ENCODE peak calls at places on chromosomes 11 and 22, in eight cellular contexts. One of them, this sample, is unnamed.

GRCh38 chr11:72456651-72457050 is 22.3 kb upstream of the CLPB start:
- DNase-seq in ovary: no peak
- DNase-seq in Caco-2: no peak
- DNase-seq in HCT116: no peak
- DNase-seq in kidney: no peak
- DNase-seq in fibroblast of mammary gland: no peak
- DNase-seq in stomach: no peak
- DNase-seq in fibroblast of pulmonary artery: no peak
- DNase-seq in this sample: no peak

GRCh38 chr22:43203471-43203981 is 16.6 kb upstream of the TTLL12 start:
- DNase-seq in Caco-2: no peak
- DNase-seq in kidney: peak; percentile 68
- DNase-seq in fibroblast of pulmonary artery: peak; percentile 10
- DNase-seq in stomach: no peak
- DNase-seq in ovary: no peak
- DNase-seq in HCT116: no peak
- DNase-seq in fibroblast of mammary gland: no peak
- DNase-seq in this sample: no peak

GRCh38 chr11:32448232-32448631 is 12.9 kb upstream of the WT1 start:
- DNase-seq in fibroblast of pulmonary artery: peak; percentile 69
- DNase-seq in kidney: no peak
- DNase-seq in stomach: peak; percentile 16
- DNase-seq in Caco-2: peak; percentile 56
- DNase-seq in ovary: no peak
- DNase-seq in HCT116: peak; percentile 43
- DNase-seq in fibroblast of mammary gland: peak; percentile 14
- DNase-seq in this sample: no peak

GRCh38 chr22:47152938-47153337 is 390.5 kb downstream of the TBC1D22A start:
- DNase-seq in fibroblast of pulmonary artery: peak; percentile 31
- DNase-seq in kidney: no peak
- DNase-seq in ovary: no peak
- DNase-seq in fibroblast of mammary gland: peak; percentile 37
- DNase-seq in Caco-2: no peak
- DNase-seq in HCT116: no peak
- DNase-seq in stomach: no peak
- DNase-seq in this sample: no peak

GRCh38 chr11:123544631-123545375 is 109.6 kb downstream of the SCN3B start:
- DNase-seq in fibroblast of mammary gland: no peak
- DNase-seq in Caco-2: no peak
- DNase-seq in HCT116: no peak
- DNase-seq in kidney: no peak
- DNase-seq in ovary: no peak
- DNase-seq in fibroblast of pulmonary artery: no peak
- DNase-seq in stomach: no peak
- DNase-seq in this sample: no peak

GRCh38 chr11:116217006-116217405 is 555.8 kb downstream of the BUD13 start:
- DNase-seq in HCT116: peak; percentile 27
- DNase-seq in Caco-2: peak; percentile 73
- DNase-seq in ovary: no peak
- DNase-seq in fibroblast of pulmonary artery: peak; percentile 64
- DNase-seq in stomach: no peak
- DNase-seq in fibroblast of mammary gland: peak; percentile 39
- DNase-seq in kidney: no peak
- DNase-seq in this sample: peak; percentile 43

GRCh38 chr11:76803023-76803422 is 19.9 kb downstream of the TSKU start:
- DNase-seq in Caco-2: no peak
- DNase-seq in stomach: no peak
- DNase-seq in ovary: no peak
- DNase-seq in fibroblast of pulmonary artery: peak; percentile 67
- DNase-seq in fibroblast of mammary gland: peak; percentile 68
- DNase-seq in kidney: no peak
- DNase-seq in HCT116: no peak
- DNase-seq in this sample: peak; percentile 65

GRCh38 chr11:6152126-6152525 is 18.0 kb downstream of the OR52B2 start:
- DNase-seq in ovary: no peak
- DNase-seq in Caco-2: no peak
- DNase-seq in stomach: no peak
- DNase-seq in HCT116: no peak
- DNase-seq in fibroblast of pulmonary artery: no peak
- DNase-seq in fibroblast of mammary gland: no peak
- DNase-seq in kidney: no peak
- DNase-seq in this sample: no peak

GRCh38 chr22:44151661-44152060 is 29.1 kb upstream of the PARVG start:
- DNase-seq in stomach: no peak
- DNase-seq in HCT116: no peak
- DNase-seq in fibroblast of mammary gland: peak; percentile 74
- DNase-seq in Caco-2: no peak
- DNase-seq in kidney: no peak
- DNase-seq in ovary: peak; percentile 50
- DNase-seq in fibroblast of pulmonary artery: peak; percentile 86
- DNase-seq in this sample: peak; percentile 82

GRCh38 chr22:38710352-38710751 is 4.6 kb downstream of the GTPBP1 start:
- DNase-seq in kidney: no peak
- DNase-seq in fibroblast of mammary gland: no peak
- DNase-seq in HCT116: no peak
- DNase-seq in stomach: no peak
- DNase-seq in Caco-2: no peak
- DNase-seq in ovary: no peak
- DNase-seq in fibroblast of pulmonary artery: no peak
- DNase-seq in this sample: no peak

GRCh38 chr22:46878549-46878948 is 116.1 kb downstream of the TBC1D22A start:
- DNase-seq in ovary: no peak
- DNase-seq in kidney: no peak
- DNase-seq in fibroblast of pulmonary artery: no peak
- DNase-seq in HCT116: no peak
- DNase-seq in fibroblast of mammary gland: peak; percentile 58
- DNase-seq in Caco-2: no peak
- DNase-seq in stomach: no peak
- DNase-seq in this sample: no peak

GRCh38 chr22:45895436-45896152 is 81.4 kb downstream of the WNT7B start:
- DNase-seq in stomach: no peak
- DNase-seq in fibroblast of mammary gland: no peak
- DNase-seq in Caco-2: no peak
- DNase-seq in ovary: no peak
- DNase-seq in fibroblast of pulmonary artery: no peak
- DNase-seq in HCT116: no peak
- DNase-seq in kidney: peak; percentile 63
- DNase-seq in this sample: no peak

GRCh38 chr11:117185739-117186430 is 7.3 kb downstream of the SIDT2 start:
- DNase-seq in ovary: no peak
- DNase-seq in HCT116: no peak
- DNase-seq in stomach: peak; percentile 14
- DNase-seq in kidney: peak; percentile 30
- DNase-seq in Caco-2: no peak
- DNase-seq in fibroblast of mammary gland: no peak
- DNase-seq in fibroblast of pulmonary artery: no peak
- DNase-seq in this sample: no peak

GRCh38 chr11:114321621-114322257 is 25.5 kb downstream of the NNMT start:
- DNase-seq in HCT116: no peak
- DNase-seq in ovary: no peak
- DNase-seq in kidney: peak; percentile 88
- DNase-seq in Caco-2: no peak
- DNase-seq in stomach: no peak
- DNase-seq in fibroblast of mammary gland: peak; percentile 95
- DNase-seq in fibroblast of pulmonary artery: peak; percentile 67
- DNase-seq in this sample: peak; percentile 95

GRCh38 chr22:25125693-25126357 is 73.8 kb upstream of the CRYBB3 start:
- DNase-seq in HCT116: no peak
- DNase-seq in kidney: no peak
- DNase-seq in fibroblast of pulmonary artery: no peak
- DNase-seq in ovary: no peak
- DNase-seq in fibroblast of mammary gland: no peak
- DNase-seq in stomach: no peak
- DNase-seq in Caco-2: no peak
- DNase-seq in this sample: no peak

GRCh38 chr11:64998690-64999431 is 2.1 kb upstream of the BATF2 start:
- DNase-seq in HCT116: no peak
- DNase-seq in stomach: no peak
- DNase-seq in kidney: no peak
- DNase-seq in ovary: no peak
- DNase-seq in fibroblast of mammary gland: no peak
- DNase-seq in Caco-2: peak; percentile 71
- DNase-seq in fibroblast of pulmonary artery: no peak
- DNase-seq in this sample: no peak

GRCh38 chr22:33875316-33875715 is 45.0 kb downstream of the LARGE1 start:
- DNase-seq in Caco-2: no peak
- DNase-seq in stomach: no peak
- DNase-seq in kidney: no peak
- DNase-seq in ovary: no peak
- DNase-seq in fibroblast of mammary gland: no peak
- DNase-seq in HCT116: no peak
- DNase-seq in fibroblast of pulmonary artery: no peak
- DNase-seq in this sample: no peak

GRCh38 chr11:76410771-76411423 is 29.8 kb downstream of the GVQW3 start:
- DNase-seq in kidney: peak; percentile 69
- DNase-seq in stomach: no peak
- DNase-seq in ovary: no peak
- DNase-seq in fibroblast of pulmonary artery: no peak
- DNase-seq in HCT116: no peak
- DNase-seq in Caco-2: no peak
- DNase-seq in fibroblast of mammary gland: peak; percentile 36
- DNase-seq in this sample: no peak

GRCh38 chr11:122317337-122317736 is 201.3 kb upstream of the BLID start:
- DNase-seq in fibroblast of pulmonary artery: peak; percentile 28
- DNase-seq in ovary: no peak
- DNase-seq in HCT116: no peak
- DNase-seq in stomach: no peak
- DNase-seq in kidney: no peak
- DNase-seq in fibroblast of mammary gland: no peak
- DNase-seq in Caco-2: no peak
- DNase-seq in this sample: peak; percentile 92

GRCh38 chr22:30432520-30432919 is 7.0 kb downstream of the MTFP1 start:
- DNase-seq in fibroblast of pulmonary artery: no peak
- DNase-seq in stomach: no peak
- DNase-seq in fibroblast of mammary gland: no peak
- DNase-seq in HCT116: no peak
- DNase-seq in ovary: no peak
- DNase-seq in Caco-2: no peak
- DNase-seq in kidney: peak; percentile 18
- DNase-seq in this sample: no peak

GRCh38 chr22:30432096-30432495 is 6.5 kb downstream of the MTFP1 start:
- DNase-seq in Caco-2: no peak
- DNase-seq in ovary: no peak
- DNase-seq in fibroblast of pulmonary artery: no peak
- DNase-seq in stomach: no peak
- DNase-seq in kidney: peak; percentile 26
- DNase-seq in HCT116: no peak
- DNase-seq in fibroblast of mammary gland: no peak
- DNase-seq in this sample: no peak

GRCh38 chr22:30429887-30430286 is 4.3 kb downstream of the MTFP1 start:
- DNase-seq in stomach: no peak
- DNase-seq in ovary: no peak
- DNase-seq in kidney: peak; percentile 29
- DNase-seq in HCT116: no peak
- DNase-seq in Caco-2: no peak
- DNase-seq in fibroblast of pulmonary artery: no peak
- DNase-seq in fibroblast of mammary gland: no peak
- DNase-seq in this sample: no peak

GRCh38 chr22:30433227-30433626 is 7.7 kb downstream of the MTFP1 start:
- DNase-seq in Caco-2: no peak
- DNase-seq in fibroblast of pulmonary artery: no peak
- DNase-seq in HCT116: no peak
- DNase-seq in kidney: no peak
- DNase-seq in stomach: no peak
- DNase-seq in ovary: no peak
- DNase-seq in fibroblast of mammary gland: no peak
- DNase-seq in this sample: no peak

GRCh38 chr22:30430933-30431332 is 5.4 kb downstream of the MTFP1 start:
- DNase-seq in fibroblast of pulmonary artery: no peak
- DNase-seq in kidney: peak; percentile 39
- DNase-seq in stomach: no peak
- DNase-seq in fibroblast of mammary gland: no peak
- DNase-seq in HCT116: no peak
- DNase-seq in ovary: no peak
- DNase-seq in Caco-2: no peak
- DNase-seq in this sample: no peak
- TF ChIP-seq CTCF in fibroblast of pulmonary artery: no peak
- TF ChIP-seq CTCF in kidney: no peak
- TF ChIP-seq CTCF in stomach: no peak
- TF ChIP-seq CTCF in fibroblast of mammary gland: no peak
- TF ChIP-seq CTCF in HCT116: no peak
- TF ChIP-seq CTCF in ovary: no peak
- TF ChIP-seq CTCF in Caco-2: no peak
- TF ChIP-seq CTCF in this sample: no peak

DNA sequence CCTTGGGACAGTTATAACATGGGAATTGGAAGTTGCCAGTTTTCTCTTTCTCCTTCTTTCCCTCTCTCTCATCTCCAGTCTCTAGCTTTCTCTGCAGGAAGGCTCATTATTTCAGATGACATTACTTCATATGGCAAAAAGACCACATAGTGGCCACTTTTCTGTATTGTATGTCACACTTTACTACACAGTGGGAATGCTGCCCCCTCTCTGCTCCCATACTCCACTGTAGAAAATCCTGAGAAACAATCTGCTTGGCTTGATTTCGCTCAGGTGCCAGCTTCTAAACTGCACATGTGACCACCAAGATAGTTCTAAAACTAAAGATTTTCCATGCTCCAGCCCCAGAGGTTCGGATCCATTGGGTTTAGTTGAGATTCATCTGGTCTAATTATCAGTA is 860.7 kb upstream of the CCDC90B start:
- DNase-seq in stomach: no peak
- DNase-seq in kidney: no peak
- DNase-seq in HCT116: no peak
- DNase-seq in Caco-2: no peak
- DNase-seq in ovary: no peak
- DNase-seq in fibroblast of pulmonary artery: no peak
- DNase-seq in fibroblast of mammary gland: no peak
- DNase-seq in this sample: no peak
- H3K4me3 ChIP-seq in stomach: no peak overlapping the region
- H3K4me3 ChIP-seq in kidney: no peak overlapping the region
- H3K4me3 ChIP-seq in HCT116: no peak overlapping the region
- H3K4me3 ChIP-seq in Caco-2: no peak overlapping the region
- H3K4me3 ChIP-seq in ovary: no peak overlapping the region
- H3K4me3 ChIP-seq in fibroblast of pulmonary artery: no peak overlapping the region
- H3K4me3 ChIP-seq in fibroblast of mammary gland: no peak overlapping the region
- H3K4me3 ChIP-seq in this sample: no peak overlapping the region

GRCh38 chr11:16793009-16793408 is 54.6 kb downstream of the C11orf58 start:
- DNase-seq in fibroblast of pulmonary artery: no peak
- DNase-seq in stomach: no peak
- DNase-seq in HCT116: no peak
- DNase-seq in Caco-2: no peak
- DNase-seq in fibroblast of mammary gland: no peak
- DNase-seq in ovary: no peak
- DNase-seq in kidney: no peak
- DNase-seq in this sample: no peak
- TF ChIP-seq CTCF in fibroblast of pulmonary artery: no peak
- TF ChIP-seq CTCF in stomach: no peak
- TF ChIP-seq CTCF in HCT116: no peak
- TF ChIP-seq CTCF in Caco-2: no peak
- TF ChIP-seq CTCF in fibroblast of mammary gland: no peak
- TF ChIP-seq CTCF in ovary: no peak
- TF ChIP-seq CTCF in kidney: no peak
- TF ChIP-seq CTCF in this sample: no peak

DNA sequence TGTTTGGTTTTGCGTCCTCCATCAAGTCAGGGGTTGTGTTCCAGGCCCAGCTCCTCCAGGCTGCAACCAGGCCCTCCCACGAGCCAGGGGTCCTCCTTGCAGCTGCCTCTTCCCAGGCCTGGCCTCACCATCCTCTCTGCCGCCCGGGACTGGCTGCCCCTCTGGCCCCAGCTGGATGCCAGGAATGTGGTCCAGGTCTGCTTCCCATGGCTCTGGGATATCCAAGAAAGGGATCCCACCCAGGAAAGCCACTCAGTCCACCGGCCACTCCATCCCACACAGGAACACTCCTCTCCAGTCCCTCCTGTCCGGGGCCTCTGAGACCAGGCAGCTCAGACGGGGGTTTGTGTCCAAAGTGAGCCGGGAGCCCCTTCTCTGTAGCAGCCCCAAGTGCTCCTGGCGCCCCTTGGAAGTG is 336.4 kb downstream of the BRD1 start:
- DNase-seq in fibroblast of mammary gland: no peak
- DNase-seq in fibroblast of pulmonary artery: no peak
- DNase-seq in HCT116: no peak
- DNase-seq in Caco-2: no peak
- DNase-seq in stomach: no peak
- DNase-seq in kidney: no peak
- DNase-seq in ovary: no peak
- DNase-seq in this sample: no peak
- H3K4me3 ChIP-seq in fibroblast of mammary gland: no peak overlapping the region
- H3K4me3 ChIP-seq in fibroblast of pulmonary artery: no peak overlapping the region
- H3K4me3 ChIP-seq in HCT116: no peak overlapping the region
- H3K4me3 ChIP-seq in Caco-2: no peak overlapping the region
- H3K4me3 ChIP-seq in stomach: no peak overlapping the region
- H3K4me3 ChIP-seq in kidney: no peak overlapping the region
- H3K4me3 ChIP-seq in ovary: no peak overlapping the region
- H3K4me3 ChIP-seq in this sample: no peak overlapping the region

This sample was measured in AG10803.